ENCODE peak calls at places on chromosomes 11 and 22, in five cellular contexts. Z is smooth muscle cell of the brain vasculature, P is mammary epithelial cell, S is RCC 7860, K is COR-L47. T is an unnamed sample.
A peak's percentile ranks its signal among the peaks of the same experiment; 100 is the strongest.

GRCh38 chr22:36110306-36110791 is 50.2 kb downstream of the APOL3 start:
- DNase-seq in P (no peak), K (no peak), S (no peak), Z (no peak), T (peak; percentile 57)

GRCh38 chr11:32456864-32457263 is 21.5 kb upstream of the WT1 start:
- DNase-seq in S (no peak), Z (no peak), K (no peak), P (no peak), T (no peak)

GRCh38 chr22:47046411-47047065 is 284.1 kb downstream of the TBC1D22A start:
- DNase-seq in K (no peak), Z (no peak), S (no peak), P (no peak), T (no peak)

GRCh38 chr11:102118937-102119336 is 8.7 kb downstream of the YAP1 start:
- DNase-seq in K (no peak), P (no peak), Z (no peak), S (no peak), T (peak; percentile 20)

GRCh38 chr11:103892603-103893002 is 143.8 kb upstream of the DDI1 start:
- DNase-seq in P (no peak), Z (no peak), S (peak; percentile 64), K (no peak), T (no peak)

GRCh38 chr11:126756416-126756815 is 244.2 kb downstream of the KIRREL3 start:
- DNase-seq in P (no peak), K (no peak), S (no peak), Z (no peak), T (no peak)

GRCh38 chr22:26174280-26174679 is 5.0 kb downstream of the SEZ6L start:
- DNase-seq in S (no peak), K (peak; percentile 74), P (no peak), Z (no peak), T (peak; percentile 66)

GRCh38 chr11:130476922-130477491 is 28.6 kb downstream of the ADAMTS15 start:
- DNase-seq in S (no peak), Z (no peak), K (no peak), P (no peak), T (peak; percentile 53)

GRCh38 chr22:45880091-45880651 is 96.8 kb downstream of the WNT7B start:
- DNase-seq in S (no peak), K (no peak), P (no peak), Z (no peak), T (peak; percentile 68)

GRCh38 chr11:47986742-47987141 is 6.4 kb downstream of the PTPRJ start:
- DNase-seq in S (no peak), K (no peak), P (peak; percentile 67), Z (no peak), T (no peak)

GRCh38 chr11:1779806-1780699 is 16.3 kb upstream of the CTSD start:
- DNase-seq in Z (no peak), P (no peak), K (no peak), S (no peak), T (peak; percentile 34)

GRCh38 chr11:118437736-118438125 is 1.4 kb downstream of the KMT2A start:
- DNase-seq in P (peak; percentile 48), S (no peak), Z (no peak), K (no peak), T (peak; percentile 53)

GRCh38 chr11:3831378-3832239 is 9.2 kb downstream of the RHOG start:
- DNase-seq in K (no peak), S (no peak), Z (no peak), P (no peak), T (no peak)

GRCh38 chr11:18633256-18634139 is 644 bp downstream of the SPTY2D1 start:
- DNase-seq in Z (no peak), P (peak; percentile 9), K (no peak), S (no peak), T (no peak)

GRCh38 chr11:86818466-86819282 is 18.3 kb downstream of the PRSS23 start:
- DNase-seq in Z (no peak), K (peak; percentile 47), S (peak; percentile 61), P (peak; percentile 50), T (peak; percentile 49)

GRCh38 chr11:3627291-3627690 is 14.5 kb downstream of the ART5 start:
- DNase-seq in P (peak; percentile 41), K (no peak), Z (no peak), S (peak; percentile 96), T (no peak)

GRCh38 chr11:65778431-65778900 is 2.3 kb downstream of the AP5B1 start:
- DNase-seq in S (no peak), K (no peak), P (no peak), Z (no peak), T (no peak)

GRCh38 chr11:93487032-93487483 is 56.1 kb downstream of the SMCO4 start:
- DNase-seq in P (no peak), S (no peak), K (no peak), Z (no peak), T (no peak)

GRCh38 chr22:44682556-44683168 is 19.3 kb upstream of the PRR5 start:
- DNase-seq in S (no peak), K (no peak), P (no peak), Z (no peak), T (no peak)

GRCh38 chr22:45742866-45743450 is 71.3 kb downstream of the ATXN10 start:
- DNase-seq in Z (peak; percentile 26), P (peak; percentile 9), K (no peak), S (no peak), T (no peak)

GRCh38 chr11:65797711-65798110 is 10.8 kb downstream of the OVOL1 start:
- DNase-seq in K (no peak), P (no peak), Z (no peak), S (no peak), T (no peak)

GRCh38 chr22:36904260-36904659 is 9.2 kb upstream of the CSF2RB start:
- DNase-seq in P (no peak), K (no peak), S (no peak), Z (no peak), T (no peak)

GRCh38 chr22:47605886-47606285 is 843.4 kb downstream of the TBC1D22A start:
- DNase-seq in P (no peak), Z (no peak), S (no peak), K (no peak), T (peak; percentile 16)